ENCODE peak calls at places on chromosomes 1 and 21, in ten cellular contexts. R, K, L, G, B, V, C, S, M and H are unnamed samples.

GRCh38 chr1:64471218-64471719 is 1.3 kb downstream of the CACHD1 start:
- DNase-seq in C (peak), V (peak), K (no peak), R (peak), G (peak), B (peak), L (no peak), M (no peak), S (no peak), H (peak)

GRCh38 chr1:71303617-71304041 is 222.8 kb upstream of the ZRANB2 start:
- DNase-seq in L (no peak), M (no peak), B (no peak), R (no peak), V (no peak), G (no peak), K (no peak), S (no peak), C (no peak), H (no peak)

GRCh38 chr1:115555446-115555845 is 86.3 kb upstream of the VANGL1 start:
- DNase-seq in K (no peak), B (no peak), M (no peak), C (no peak), S (no peak), R (peak), G (no peak), V (no peak), L (no peak), H (no peak)

GRCh38 chr1:93728480-93729131 is 47.0 kb upstream of the BCAR3 start:
- DNase-seq in C (no peak), S (no peak), R (no peak), M (no peak), K (no peak), L (no peak), B (peak), G (no peak), V (peak), H (no peak)

GRCh38 chr1:180228648-180229482 is 1.2 kb upstream of the LHX4 start:
- DNase-seq in G (peak), B (no peak), S (no peak), M (no peak), K (no peak), R (peak), L (no peak), V (no peak), C (no peak), H (peak)

GRCh38 chr1:160219062-160219929 is 14.1 kb downstream of the PEA15 start:
- DNase-seq in L (no peak), K (peak), G (peak), M (peak), S (no peak), R (peak), V (peak), C (peak), B (peak), H (peak)

GRCh38 chr1:202643397-202644218 is 66.6 kb downstream of the SYT2 start:
- DNase-seq in S (no peak), M (no peak), B (no peak), V (peak), L (peak), R (peak), K (no peak), C (no peak), G (peak), H (peak)

GRCh38 chr1:244599937-244600350 is 53.0 kb upstream of the DESI2 start:
- DNase-seq in R (peak), V (no peak), S (peak), L (peak), B (no peak), C (no peak), K (no peak), G (no peak), M (peak), H (peak)

GRCh38 chr21:43989401-43989800 is 22.7 kb upstream of the TRAPPC10 start:
- DNase-seq in V (no peak), C (no peak), L (no peak), M (no peak), B (no peak), R (no peak), K (no peak), S (no peak), G (no peak), H (no peak)

GRCh38 chr1:55214214-55214902 is 806 bp downstream of the USP24 start:
- DNase-seq in K (no peak), B (peak), V (peak), G (peak), R (peak), L (peak), C (peak), M (no peak), S (peak), H (peak)

GRCh38 chr1:147919881-147920280 is 8.3 kb upstream of the GPR89B start:
- DNase-seq in L (no peak), B (no peak), M (no peak), C (no peak), G (no peak), R (peak), V (no peak), K (no peak), S (no peak), H (no peak)

GRCh38 chr1:160006312-160006940 is 25.4 kb downstream of the PIGM start:
- DNase-seq in K (no peak), C (peak), V (peak), R (peak), B (no peak), M (peak), S (peak), G (peak), L (peak), H (peak)